ENCODE peak calls at places on chromosomes 4 and X, in nine cellular contexts. H, C, S, K, Q, J, B, D and X are unnamed samples.

GRCh38 chrX:134669378-134670098 is 11.3 kb upstream of the PLAC1 start:
- DNase-seq in H (no peak), C (no peak), S (no peak), K (peak; percentile 31), Q (peak; percentile 95), J (no peak), B (no peak), D (no peak), X (no peak)

GRCh38 chr4:7476820-7477219 is 42.1 kb upstream of the PSAPL1 start:
- DNase-seq in H (no peak), C (no peak), S (no peak), K (no peak), Q (no peak), J (no peak), B (no peak), D (no peak), X (no peak)

GRCh38 chr4:179398414-179398813 is 1956.2 kb upstream of the AGA start:
- DNase-seq in H (no peak), C (no peak), S (no peak), K (no peak), Q (no peak), J (peak; percentile 18), B (no peak), D (no peak), X (no peak)

GRCh38 chrX:24145340-24146186 is 4.0 kb upstream of the ZFX start:
- DNase-seq in H (no peak), C (no peak), S (no peak), K (no peak), Q (peak; percentile 78), J (no peak), B (no peak), D (no peak), X (no peak)

GRCh38 chrX:139112432-139112831 is 400.9 kb upstream of the FGF13 start:
- DNase-seq in H (no peak), C (no peak), S (no peak), K (no peak), Q (peak; percentile 44), J (no peak), B (no peak), D (no peak), X (no peak)

GRCh38 chrX:119240356-119240755 is 4.3 kb downstream of the PGRMC1 start:
- DNase-seq in H (no peak), C (no peak), S (no peak), K (no peak), Q (peak; percentile 89), J (no peak), B (no peak), D (no peak), X (no peak)

GRCh38 chrX:118508690-118509089 is 13.1 kb downstream of the DOCK11 start:
- DNase-seq in H (no peak), C (no peak), S (no peak), K (no peak), Q (no peak), J (no peak), B (no peak), D (no peak), X (no peak)

GRCh38 chrX:19650996-19651395 is 135.7 kb upstream of the MAP3K15 start:
- DNase-seq in H (no peak), C (no peak), S (no peak), K (no peak), Q (no peak), J (no peak), B (no peak), D (no peak), X (no peak)

GRCh38 chrX:69238153-69238959 is 73.1 kb upstream of the PJA1 start:
- DNase-seq in H (no peak), C (no peak), S (no peak), K (peak; percentile 39), Q (peak; percentile 26), J (no peak), B (no peak), D (no peak), X (no peak)

GRCh38 chr4:104424368-104424921 is 70.2 kb downstream of the CXXC4 start:
- DNase-seq in H (no peak), C (no peak), S (no peak), K (no peak), Q (no peak), J (no peak), B (no peak), D (no peak), X (no peak)

GRCh38 chr4:101256222-101256621 is 91.1 kb downstream of the PPP3CA start:
- DNase-seq in H (no peak), C (no peak), S (no peak), K (no peak), Q (no peak), J (peak; percentile 65), B (no peak), D (no peak), X (no peak)